ENCODE peak calls at places on chromosomes 1 and 21, in five cellular contexts. R is CD8-positive, alpha-beta T cell; Z is fibroblast of mammary gland; H is iPS-NIHi11; B is stimulated activated CD8-positive, alpha-beta memory T cell treated with anti-CD3 and anti-CD28 coated beads, Interleukin-2, amount 100 ng/mL, for 1 hour. P is an unnamed sample.

GRCh38 chr1:224106568-224107281 is 7.2 kb upstream of the FBXO28 start:
- DNase-seq in R (no peak), Z (peak; percentile 53), H (peak; percentile 70), B (no peak), P (no peak)

GRCh38 chr21:27743971-27744564 is 777.2 kb upstream of the ADAMTS5 start:
- DNase-seq in R (peak; percentile 10), Z (no peak), H (no peak), B (no peak), P (no peak)

GRCh38 chr1:178518894-178519293 is 6.0 kb downstream of the TEX35 start:
- DNase-seq in R (no peak), Z (no peak), H (no peak), B (no peak), P (peak; percentile 9)

GRCh38 chr21:44903054-44903685 is 17.5 kb downstream of the ITGB2 start:
- DNase-seq in R (no peak), Z (no peak), H (no peak), B (no peak), P (no peak)

GRCh38 chr1:26784023-26784871 is 3.5 kb upstream of the PIGV start:
- DNase-seq in R (no peak), Z (peak; percentile 88), H (peak; percentile 57), B (no peak), P (no peak)

GRCh38 chr1:162590101-162590500 is 28.6 kb downstream of the UAP1 start:
- DNase-seq in R (no peak), Z (no peak), H (no peak), B (no peak), P (no peak)

GRCh38 chr1:179082308-179083030 is 599 bp downstream of the TOR3A start:
- DNase-seq in R (peak; percentile 32), Z (no peak), H (peak; percentile 52), B (no peak), P (peak; percentile 73)

GRCh38 chr1:100627936-100628335 is 90.0 kb downstream of the GPR88 start:
- DNase-seq in R (no peak), Z (no peak), H (no peak), B (no peak), P (no peak)

GRCh38 chr1:32240140-32240951 is 6.7 kb upstream of the FAM167B start:
- DNase-seq in R (peak; percentile 74), Z (no peak), H (peak; percentile 89), B (no peak), P (peak; percentile 86)

P was measured in mucosa of descending colon.